ENCODE peak calls at places on chromosomes 16 and 17, in four cellular contexts. L is HCEC 1CT, Z is WTC11, G is BE2C. U is an unnamed sample.
A peak's percentile ranks its signal among the peaks of the same experiment; 100 is the strongest.

GRCh38 chr16:81551141-81551808 is 106.7 kb downstream of the CMIP start:
- DNase-seq in L (peak; percentile 44), G (no peak), Z (no peak), U (peak; percentile 78)

GRCh38 chr16:5323284-5323683 is 225.7 kb upstream of the EEF2KMT start:
- DNase-seq in L (no peak), G (no peak), Z (peak; percentile 38), U (peak; percentile 34)

GRCh38 chr17:33229028-33229427 is 64.1 kb downstream of the ASIC2 start:
- DNase-seq in L (no peak), G (no peak), Z (no peak), U (no peak)

GRCh38 chr16:76985362-76985761 is 205.6 kb upstream of the MON1B start:
- DNase-seq in Z (no peak), G (no peak), L (no peak), U (no peak)

GRCh38 chr16:52440248-52440647 is 106.7 kb downstream of the TOX3 start:
- DNase-seq in L (no peak), G (no peak), Z (no peak), U (no peak)

GRCh38 chr16:2713985-2714774 is 5.8 kb downstream of the PRSS27 start:
- DNase-seq in Z (no peak), G (peak; percentile 9), L (no peak), U (no peak)

GRCh38 chr17:27241346-27241946 is 52.5 kb upstream of the WSB1 start:
- DNase-seq in G (no peak), L (no peak), Z (no peak), U (peak; percentile 45)

GRCh38 chr17:74803971-74804370 is 27.8 kb upstream of the NAT9 start:
- DNase-seq in Z (no peak), L (no peak), G (peak; percentile 82), U (no peak)

GRCh38 chr17:43855061-43855460 is 8.1 kb downstream of the CD300LG start:
- DNase-seq in G (no peak), L (no peak), Z (no peak), U (no peak)

GRCh38 chr17:42214156-42214555 is 19.9 kb upstream of the GHDC start:
- DNase-seq in Z (no peak), G (no peak), L (no peak), U (no peak)

GRCh38 chr17:70208080-70208794 is 38.9 kb downstream of the KCNJ2 start:
- DNase-seq in Z (no peak), G (no peak), L (no peak), U (no peak)

GRCh38 chr16:57681950-57682728 is 12.5 kb upstream of the DRC7 start:
- DNase-seq in L (no peak), Z (no peak), G (no peak), U (no peak)

GRCh38 chr16:67148221-67148620 is 2.6 kb downstream of the B3GNT9 start:
- DNase-seq in Z (no peak), L (no peak), G (no peak), U (no peak)

GRCh38 chr17:75681289-75681688 is 14.2 kb downstream of the SAP30BP start:
- DNase-seq in Z (no peak), G (no peak), L (no peak), U (peak; percentile 75)

GRCh38 chr17:65389956-65390355 is 171.5 kb downstream of the AXIN2 start:
- DNase-seq in G (no peak), L (peak; percentile 13), Z (no peak), U (peak; percentile 90)

GRCh38 chr17:62109924-62110323 is 44.8 kb upstream of the MED13 start:
- DNase-seq in Z (no peak), G (no peak), L (no peak), U (no peak)

GRCh38 chr17:32648450-32648849 is 161.7 kb downstream of the CDK5R1 start:
- DNase-seq in L (no peak), Z (no peak), G (no peak), U (no peak)

GRCh38 chr17:74059471-74059870 is 144.0 kb upstream of the RPL38 start:
- DNase-seq in Z (no peak), G (no peak), L (no peak), U (no peak)

GRCh38 chr17:48678141-48678971 is 44.0 kb downstream of the PRAC1 start:
- DNase-seq in Z (peak; percentile 89), L (peak; percentile 38), G (peak; percentile 76), U (no peak)

GRCh38 chr16:3609895-3610697 is 1.3 kb downstream of the SLX4 start:
- DNase-seq in L (no peak), Z (peak; percentile 1), G (no peak), U (no peak)

GRCh38 chr16:53504161-53504663 is 1.2 kb upstream of the AKTIP start:
- DNase-seq in G (peak; percentile 43), L (peak; percentile 45), Z (peak; percentile 11), U (peak; percentile 55)

GRCh38 chr17:17182601-17183136 is 23.5 kb downstream of the PLD6 start:
- DNase-seq in L (no peak), G (no peak), Z (no peak), U (no peak)

GRCh38 chr17:67496286-67496685 is 119.2 kb downstream of the PITPNC1 start:
- DNase-seq in G (no peak), L (no peak), Z (no peak), U (peak; percentile 58)

GRCh38 chr16:2415085-2415484 is 14.2 kb upstream of the CCNF start:
- DNase-seq in Z (no peak), G (no peak), L (no peak), U (no peak)

U was measured in astrocyte.